ENCODE peak calls at places on chromosomes 11 and 22, in ten cellular contexts. J is heart left ventricle, E is uterus, W is gastrocnemius medialis, M is adrenal gland, T is IMR-90, F is HCT116, Q is body of pancreas, B is stomach, X is spleen. D is an unnamed sample.

GRCh38 chr11:31805037-31805628 is 6.0 kb downstream of the PAX6 start:
- DNase-seq in E (no peak), T (no peak), X (no peak), M (no peak), W (no peak), J (no peak), B (no peak), Q (no peak), F (no peak), D (no peak)

GRCh38 chr11:122872046-122872445 is 10.5 kb upstream of the JHY start:
- DNase-seq in Q (no peak), B (no peak), W (no peak), M (no peak), X (no peak), J (no peak), F (no peak), T (no peak), E (no peak), D (no peak)

GRCh38 chr11:72354356-72355115 is 79.8 kb downstream of the CLPB start:
- DNase-seq in X (no peak), B (no peak), F (no peak), T (peak; percentile 31), M (no peak), E (no peak), W (no peak), Q (no peak), J (no peak), D (no peak)

GRCh38 chr11:124499711-124500110 is 43.7 kb downstream of the OR8B12 start:
- DNase-seq in Q (no peak), J (no peak), M (no peak), T (no peak), B (no peak), E (no peak), F (no peak), X (no peak), W (no peak), D (no peak)

GRCh38 chr22:50274311-50274710 is 4.1 kb upstream of the MAPK11 start:
- DNase-seq in T (peak; percentile 54), M (peak; percentile 77), W (no peak), F (no peak), J (peak; percentile 60), X (no peak), E (no peak), B (peak; percentile 66), Q (peak; percentile 72), D (peak; percentile 73)

GRCh38 chr11:35334385-35335090 is 84.8 kb downstream of the SLC1A2 start:
- DNase-seq in Q (no peak), F (no peak), J (no peak), B (no peak), T (no peak), W (no peak), E (no peak), X (no peak), M (no peak), D (no peak)

GRCh38 chr22:43396934-43397457 is 14.8 kb upstream of the MPPED1 start:
- DNase-seq in E (no peak), X (peak; percentile 68), Q (no peak), M (no peak), W (no peak), F (no peak), B (peak; percentile 66), J (no peak), T (no peak), D (no peak)

GRCh38 chr11:69487391-69487790 is 5.9 kb downstream of the LINC01488 start:
- DNase-seq in X (peak; percentile 51), T (no peak), Q (no peak), E (no peak), W (no peak), M (no peak), J (peak; percentile 24), B (no peak), F (no peak), D (no peak)

GRCh38 chr22:19720150-19720827 is 3.0 kb upstream of the GP1BB start:
- DNase-seq in M (no peak), F (no peak), J (no peak), E (no peak), W (no peak), B (no peak), T (no peak), Q (no peak), X (no peak), D (no peak)

GRCh38 chr22:19722175-19722914 is 994 bp upstream of the GP1BB start:
- DNase-seq in Q (no peak), E (no peak), B (no peak), W (no peak), X (no peak), M (no peak), F (no peak), T (no peak), J (no peak), D (no peak)

GRCh38 chr22:19720999-19721485 is 2.3 kb upstream of the GP1BB start:
- DNase-seq in X (no peak), M (no peak), B (no peak), F (no peak), J (no peak), Q (no peak), E (no peak), T (no peak), W (no peak), D (no peak)

GRCh38 chr22:19722915-19723164 is 499 bp upstream of the GP1BB start:
- DNase-seq in E (no peak), M (no peak), Q (no peak), B (no peak), X (no peak), F (no peak), J (no peak), W (no peak), T (no peak), D (no peak)

GRCh38 chr22:19721486-19722172 is 1.7 kb upstream of the GP1BB start:
- DNase-seq in X (no peak), M (no peak), E (no peak), J (no peak), W (no peak), F (no peak), T (no peak), Q (no peak), B (no peak), D (no peak)
- H3K4me1 ChIP-seq in X (peaks cover 19% of the 10 kb centered on the region), M (peaks cover 7% of the 10 kb centered on the region), E (no peaks in the 10 kb centered on the region), J (peaks cover 70% of the 10 kb centered on the region), W (peaks cover 14% of the 10 kb centered on the region), F (peaks cover 31% of the 10 kb centered on the region), T (peaks cover 8% of the 10 kb centered on the region), Q (peaks cover 39% of the 10 kb centered on the region), B (peaks cover 42% of the 10 kb centered on the region), D (peaks cover 31% of the 10 kb centered on the region)

GRCh38 chr11:61092280-61092766 is 10.0 kb upstream of the CD5 start:
- DNase-seq in E (peak; percentile 12), Q (no peak), B (no peak), X (no peak), J (no peak), T (no peak), F (no peak), M (no peak), W (no peak), D (no peak)

GRCh38 chr11:61091373-61092279 is 10.7 kb upstream of the CD5 start:
- DNase-seq in F (no peak), J (no peak), W (no peak), E (peak; percentile 6), X (no peak), T (peak; percentile 12), Q (no peak), M (no peak), B (no peak), D (no peak)

GRCh38 chr11:61090982-61091372 is 11.3 kb upstream of the CD5 start:
- DNase-seq in J (no peak), T (no peak), B (no peak), Q (no peak), E (peak; percentile 6), F (no peak), W (no peak), X (no peak), M (no peak), D (no peak)

GRCh38 chr11:61095022-61095421 is 7.3 kb upstream of the CD5 start:
- DNase-seq in X (no peak), B (no peak), T (no peak), W (no peak), E (no peak), J (no peak), F (no peak), M (no peak), Q (no peak), D (no peak)

GRCh38 chr11:61092908-61093763 is 9.2 kb upstream of the CD5 start:
- DNase-seq in W (no peak), M (no peak), E (peak; percentile 1), B (no peak), Q (no peak), X (no peak), T (no peak), J (no peak), F (no peak), D (no peak)
- H3K4me3 ChIP-seq in W (no peak overlapping the region), M (no peak overlapping the region), E (no peak overlapping the region), B (no peak overlapping the region), Q (no peak overlapping the region), X (no peak overlapping the region), T (no peak overlapping the region), J (no peak overlapping the region), F (no peak overlapping the region), D (no peak overlapping the region)

DNA sequence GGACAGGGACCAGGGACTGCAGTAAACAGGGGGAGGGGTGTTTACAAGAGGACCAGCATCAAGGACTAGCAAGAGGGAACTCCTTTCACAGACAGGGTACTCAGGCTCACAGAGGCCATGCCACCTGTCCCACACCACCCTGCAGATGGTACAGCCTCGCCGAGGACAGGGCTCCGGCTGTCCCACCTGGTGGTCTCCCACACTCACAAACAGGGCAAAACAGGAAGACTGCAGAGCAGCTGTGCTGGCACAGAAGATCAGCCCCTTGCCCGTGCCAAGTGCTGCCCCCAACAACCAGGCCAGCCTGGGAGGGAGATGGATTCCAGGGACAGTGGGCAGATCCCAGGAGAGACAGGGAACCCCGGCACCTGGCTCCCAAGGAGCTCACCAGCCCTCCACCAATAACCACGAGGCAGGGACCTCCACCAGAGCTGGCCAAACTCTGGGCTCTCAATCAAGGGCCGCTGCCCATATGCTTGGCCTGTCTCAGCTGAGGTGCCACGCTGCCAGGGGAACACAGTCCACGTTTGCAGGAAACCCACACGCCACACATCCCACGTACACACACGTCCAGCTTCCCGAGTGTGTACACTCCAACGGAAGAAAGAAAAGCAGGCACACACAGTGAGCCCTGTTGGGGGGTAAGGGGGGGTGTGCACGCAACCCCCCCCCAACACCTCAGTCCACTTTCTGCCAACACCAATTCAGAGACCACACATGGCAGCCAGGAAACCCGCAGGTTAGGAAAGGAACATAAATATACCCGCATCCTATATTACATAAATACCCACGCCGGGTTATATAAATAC is 2.0 kb downstream of the CSNK1E start:
- DNase-seq in J (no peak), E (no peak), F (no peak), T (peak; percentile 35), B (peak; percentile 36), W (no peak), M (no peak), Q (peak; percentile 61), X (peak; percentile 81), D (peak; percentile 41)
- TF ChIP-seq POLR2A in J (no peak), E (peak; percentile 6), F (no peak), T (peak; percentile 20), B (no peak), W (no peak), M (peak; percentile 7), Q (peak; percentile 10), X (no peak), D (no peak)

GRCh38 chr11:11588890-11589289 is 32.9 kb downstream of the GALNT18 start:
- DNase-seq in B (no peak), Q (no peak), W (no peak), X (no peak), E (no peak), J (no peak), M (no peak), T (peak; percentile 26), F (no peak), D (no peak)

GRCh38 chr11:11588243-11588642 is 33.6 kb downstream of the GALNT18 start:
- DNase-seq in E (no peak), W (no peak), J (no peak), X (no peak), T (no peak), Q (no peak), F (no peak), B (no peak), M (no peak), D (no peak)

GRCh38 chr11:11584937-11585336 is 36.9 kb downstream of the GALNT18 start:
- DNase-seq in T (peak; percentile 60), X (no peak), M (no peak), Q (no peak), B (no peak), E (no peak), W (no peak), F (no peak), J (no peak), D (no peak)

GRCh38 chr11:11586465-11586864 is 35.3 kb downstream of the GALNT18 start:
- DNase-seq in E (no peak), J (no peak), B (no peak), F (no peak), Q (no peak), X (no peak), M (no peak), T (no peak), W (no peak), D (no peak)

GRCh38 chr11:11587122-11587521 is 34.7 kb downstream of the GALNT18 start:
- DNase-seq in F (no peak), X (no peak), T (peak; percentile 77), E (no peak), Q (no peak), W (no peak), M (no peak), B (no peak), J (no peak), D (no peak)
- H3K4me1 ChIP-seq in F (peaks cover 44% of the 10 kb centered on the region), X (no peaks in the 10 kb centered on the region), T (peaks cover 4% of the 10 kb centered on the region), E (no peaks in the 10 kb centered on the region), Q (no peaks in the 10 kb centered on the region), W (peaks cover 14% of the 10 kb centered on the region), M (no peaks in the 10 kb centered on the region), B (no peaks in the 10 kb centered on the region), J (peaks cover 82% of the 10 kb centered on the region), D (peaks cover 16% of the 10 kb centered on the region)

D was measured in thyroid gland.